ENCODE peak calls at places on chromosomes 2 and 18, in nine cellular contexts. O is transverse colon; F is lower lobe of right lung; M is MM.1S; I is CD4-positive, CD25-positive, alpha-beta regulatory T cell; B is ascending aorta; W is thoracic aorta; A is hepatocyte; H is endothelial cell of umbilical vein. X is an unnamed sample. For H3K4me1, the result is how much of the 10 kb centered on the place peaks cover.

GRCh38 chr18:78518805-78519204 is 460.8 kb upstream of the SALL3 start:
- DNase-seq in O (no peak), F (no peak), M (no peak), I (no peak), B (peak), W (no peak), A (no peak), H (no peak), X (no peak)

GRCh38 chr2:66576381-66577330 is 141.7 kb downstream of the MEIS1 start:
- DNase-seq in O (no peak), F (no peak), M (no peak), I (no peak), B (peak), W (no peak), A (peak), H (peak), X (peak)

GRCh38 chr2:58291726-58292430 is 50.8 kb upstream of the FANCL start:
- DNase-seq in O (no peak), F (no peak), M (no peak), I (no peak), B (no peak), W (no peak), A (no peak), H (no peak), X (no peak)

GRCh38 chr2:223043164-223043941 is 8.6 kb upstream of the KCNE4 start:
- DNase-seq in O (no peak), F (no peak), M (no peak), I (no peak), B (no peak), W (no peak), A (no peak), H (peak), X (no peak)

GRCh38 chr2:40032650-40033319 is 253.7 kb upstream of the THUMPD2 start:
- DNase-seq in O (no peak), F (no peak), M (no peak), I (no peak), B (no peak), W (no peak), A (no peak), H (peak), X (peak)

GRCh38 chr2:201363857-201364560 is 6.9 kb upstream of the FLACC1 start:
- DNase-seq in O (no peak), F (no peak), M (peak), I (peak), B (no peak), W (no peak), A (peak), H (peak), X (peak)

GRCh38 chr18:47265197-47265596 is 13.7 kb upstream of the SKOR2 start:
- DNase-seq in O (no peak), F (no peak), M (no peak), I (no peak), B (no peak), W (no peak), A (no peak), H (no peak), X (no peak)

GRCh38 chr2:164599954-164600589 is 21.2 kb downstream of the GRB14 start:
- DNase-seq in O (peak), F (no peak), M (peak), I (no peak), B (no peak), W (no peak), A (peak), H (peak), X (peak)

GRCh38 chr2:228681426-228681825 is 499.9 kb upstream of the SPHKAP start:
- DNase-seq in O (no peak), F (no peak), M (no peak), I (no peak), B (no peak), W (no peak), A (peak), H (no peak), X (peak)

GRCh38 chr2:181456660-181457120 is 496 bp upstream of the ITGA4 start:
- DNase-seq in O (peak), F (peak), M (peak), I (peak), B (peak), W (no peak), A (peak), H (no peak), X (peak)

GRCh38 chr18:76894947-76895346 is 72.6 kb downstream of the ZNF236 start:
- DNase-seq in O (no peak), F (no peak), M (no peak), I (no peak), B (no peak), W (no peak), A (no peak), H (no peak), X (no peak)

GRCh38 chr2:47070920-47071824 is 83.9 kb downstream of the STPG4 start:
- DNase-seq in O (peak), F (peak), M (peak), I (peak), B (peak), W (peak), A (no peak), H (peak), X (peak)

GRCh38 chr2:37599688-37600525 is 71.5 kb downstream of the CDC42EP3 start:
- DNase-seq in O (peak), F (peak), M (no peak), I (peak), B (no peak), W (no peak), A (no peak), H (no peak), X (no peak)

GRCh38 chr18:23301971-23302370 is 151.1 kb upstream of the RIOK3 start:
- DNase-seq in O (no peak), F (no peak), M (no peak), I (no peak), B (no peak), W (no peak), A (no peak), H (no peak), X (no peak)

GRCh38 chr2:151315381-151315903 is 26.0 kb upstream of the NMI start:
- DNase-seq in O (no peak), F (no peak), M (no peak), I (no peak), B (no peak), W (no peak), A (peak), H (no peak), X (peak)

GRCh38 chr18:78939105-78939504 is 40.5 kb upstream of the SALL3 start:
- DNase-seq in O (no peak), F (no peak), M (peak), I (no peak), B (no peak), W (no peak), A (no peak), H (no peak), X (no peak)

GRCh38 chr2:135581282-135581681 is 50.0 kb downstream of the R3HDM1 start:
- DNase-seq in O (no peak), F (no peak), M (no peak), I (no peak), B (no peak), W (no peak), A (no peak), H (no peak), X (no peak)

GRCh38 chr2:173079968-173080860 is 4.6 kb downstream of the MAP3K20 start:
- DNase-seq in O (no peak), F (no peak), M (no peak), I (no peak), B (no peak), W (no peak), A (no peak), H (no peak), X (peak)

GRCh38 chr2:84836215-84836614 is 44.7 kb downstream of the TRABD2A start:
- DNase-seq in O (no peak), F (no peak), M (no peak), I (no peak), B (no peak), W (no peak), A (no peak), H (no peak), X (no peak)

GRCh38 chr2:86396304-86396785 is 44.8 kb upstream of the KDM3A start:
- DNase-seq in O (peak), F (peak), M (peak), I (no peak), B (peak), W (no peak), A (peak), H (peak), X (peak)

GRCh38 chr2:150107816-150108215 is 379.7 kb downstream of the RND3 start:
- DNase-seq in O (no peak), F (no peak), M (no peak), I (no peak), B (no peak), W (no peak), A (no peak), H (no peak), X (peak)

GRCh38 chr2:163877316-163877715 is 141.5 kb upstream of the FIGN start:
- DNase-seq in O (no peak), F (no peak), M (no peak), I (no peak), B (no peak), W (no peak), A (no peak), H (peak), X (peak)

GRCh38 chr2:1495676-1496393 is 82.6 kb downstream of the TPO start:
- DNase-seq in O (peak), F (no peak), M (no peak), I (no peak), B (no peak), W (no peak), A (no peak), H (no peak), X (no peak)

GRCh38 chr2:201466050-201466660 is 14.6 kb downstream of the STRADB start:
- DNase-seq in O (no peak), F (no peak), M (no peak), I (no peak), B (no peak), W (no peak), A (peak), H (peak), X (peak)

GRCh38 chr2:148410899-148411298 is 233.7 kb upstream of the EPC2 start:
- DNase-seq in O (no peak), F (no peak), M (no peak), I (no peak), B (no peak), W (no peak), A (no peak), H (no peak), X (no peak)

GRCh38 chr2:18910843-18911242 is 321.5 kb upstream of the NT5C1B start:
- DNase-seq in O (no peak), F (no peak), M (no peak), I (no peak), B (no peak), W (no peak), A (no peak), H (no peak), X (peak)

GRCh38 chr2:118269408-118270051 is 181.3 kb downstream of the INSIG2 start:
- DNase-seq in O (no peak), F (peak), M (no peak), I (no peak), B (no peak), W (no peak), A (no peak), H (no peak), X (no peak)

GRCh38 chr2:84491256-84491655 is 25.0 kb upstream of the DNAH6 start:
- DNase-seq in O (no peak), F (no peak), M (no peak), I (no peak), B (no peak), W (no peak), A (no peak), H (no peak), X (no peak)

GRCh38 chr2:120314656-120315366 is 31.1 kb upstream of the INHBB start:
- DNase-seq in O (no peak), F (no peak), M (no peak), I (peak), B (no peak), W (no peak), A (no peak), H (peak), X (no peak)

GRCh38 chr2:26008851-26009566 is 24.9 kb upstream of the RAB10 start:
- DNase-seq in O (peak), F (peak), M (peak), I (no peak), B (peak), W (no peak), A (peak), H (peak), X (peak)

GRCh38 chr2:192267484-192267883 is 72.8 kb upstream of the TMEFF2 start:
- DNase-seq in O (no peak), F (no peak), M (no peak), I (no peak), B (no peak), W (no peak), A (no peak), H (peak), X (peak)

GRCh38 chr18:46261799-46262198 is 157.6 kb downstream of the HAUS1 start:
- DNase-seq in O (no peak), F (no peak), M (no peak), I (no peak), B (no peak), W (no peak), A (no peak), H (no peak), X (no peak)

GRCh38 chr2:220857371-220857770 is 714.7 kb downstream of the EPHA4 start:
- DNase-seq in O (no peak), F (no peak), M (no peak), I (no peak), B (no peak), W (no peak), A (no peak), H (no peak), X (no peak)

GRCh38 chr2:220858101-220858500 is 714.0 kb downstream of the EPHA4 start:
- DNase-seq in O (no peak), F (no peak), M (no peak), I (no peak), B (no peak), W (no peak), A (no peak), H (no peak), X (no peak)

GRCh38 chr2:220855296-220855695 is 716.8 kb downstream of the EPHA4 start:
- DNase-seq in O (no peak), F (no peak), M (no peak), I (no peak), B (no peak), W (no peak), A (no peak), H (no peak), X (no peak)

GRCh38 chr2:220856486-220856885 is 715.6 kb downstream of the EPHA4 start:
- DNase-seq in O (no peak), F (no peak), M (no peak), I (no peak), B (no peak), W (no peak), A (no peak), H (no peak), X (no peak)
- H3K4me1 ChIP-seq in O (under half), F (under half), M (under half), I (under half), B (under half), W (under half), A (under half), H (under half), X (under half)

DNA sequence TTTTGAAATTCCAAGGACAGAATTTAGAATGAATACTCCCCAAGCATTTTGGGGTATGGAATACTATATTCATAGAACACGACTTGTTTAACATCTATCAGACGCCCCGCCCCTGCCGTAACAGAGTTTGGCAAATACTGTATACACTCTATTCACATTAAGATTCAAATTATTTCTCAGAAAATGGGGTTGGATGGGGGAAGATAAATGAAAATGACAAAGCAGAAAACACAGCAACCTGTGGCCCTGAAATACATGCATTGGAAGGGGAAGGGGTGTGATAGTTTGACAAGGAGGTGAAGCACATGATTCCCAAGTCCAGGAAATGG is 634.5 kb upstream of the SLC39A10 start:
- DNase-seq in O (no peak), F (peak), M (no peak), I (no peak), B (no peak), W (no peak), A (no peak), H (no peak), X (no peak)
- H3K4me1 ChIP-seq in O (under half), F (under half), M (under half), I (under half), B (under half), W (under half), A (under half), H (under half), X (under half)

GRCh38 chr2:95158441-95158840 is 1.2 kb downstream of the ZNF514 start:
- DNase-seq in O (peak), F (no peak), M (no peak), I (no peak), B (no peak), W (no peak), A (no peak), H (no peak), X (no peak)

GRCh38 chr2:95159690-95160449 is at the start of gene ZNF514:
- DNase-seq in O (peak), F (peak), M (peak), I (peak), B (peak), W (peak), A (peak), H (peak), X (peak)

GRCh38 chr2:95165030-95165370 is 609 bp upstream of the ZNF2 start:
- DNase-seq in O (no peak), F (no peak), M (no peak), I (no peak), B (no peak), W (no peak), A (no peak), H (no peak), X (no peak)

DNA sequence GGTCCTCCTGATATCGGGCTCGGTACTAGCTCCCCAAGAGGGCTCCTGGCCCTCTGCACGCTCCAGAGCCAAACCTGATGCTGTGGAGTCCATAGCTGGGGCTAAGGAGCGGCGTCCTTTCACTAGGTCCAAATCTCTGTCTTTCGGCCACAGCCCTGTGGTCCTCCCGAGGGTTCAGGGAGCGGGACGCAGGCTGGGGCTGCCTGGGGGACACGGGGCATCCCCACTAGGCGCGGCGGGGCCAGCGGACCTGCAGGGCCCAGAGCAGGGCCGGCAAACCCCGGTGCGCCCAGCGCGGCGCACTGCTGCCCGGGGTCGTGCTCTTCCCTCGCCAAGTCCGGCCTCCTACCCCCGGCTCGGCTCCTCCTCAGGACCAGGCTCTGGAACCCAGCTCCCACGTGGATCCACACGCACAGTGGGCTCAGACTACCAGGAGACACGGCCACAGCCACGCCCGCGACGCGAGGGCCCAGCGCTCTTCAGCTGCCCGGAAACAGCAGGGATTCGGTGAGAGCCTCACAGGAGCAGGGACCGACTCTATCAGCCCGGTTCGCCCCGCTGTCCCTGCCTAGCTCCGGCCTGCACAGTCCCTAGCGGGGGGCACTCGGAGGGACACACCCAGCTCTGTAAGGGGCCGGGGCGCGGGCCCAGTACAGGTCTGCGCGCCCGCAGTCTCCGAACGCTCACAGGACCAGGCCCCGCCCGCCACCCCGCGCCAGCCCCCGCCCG is 593 bp downstream of the ZNF514 start:
- DNase-seq in O (peak), F (peak), M (no peak), I (no peak), B (peak), W (no peak), A (peak), H (peak), X (peak)
- H3K4me1 ChIP-seq in O (under half), F (under half), M (under half), I (under half), B (under half), W (under half), A (under half), H (under half), X (under half)

GRCh38 chr2:30152385-30152784 is 5.6 kb downstream of the YPEL5 start:
- DNase-seq in O (no peak), F (no peak), M (no peak), I (peak), B (no peak), W (no peak), A (no peak), H (no peak), X (no peak)

GRCh38 chr2:30148850-30149249 is 2.0 kb downstream of the YPEL5 start:
- DNase-seq in O (no peak), F (no peak), M (no peak), I (peak), B (no peak), W (no peak), A (no peak), H (no peak), X (no peak)

GRCh38 chr2:30149513-30149912 is 2.7 kb downstream of the YPEL5 start:
- DNase-seq in O (no peak), F (no peak), M (no peak), I (no peak), B (no peak), W (no peak), A (peak), H (no peak), X (peak)

GRCh38 chr2:30149976-30150375 is 3.2 kb downstream of the YPEL5 start:
- DNase-seq in O (no peak), F (no peak), M (no peak), I (no peak), B (no peak), W (no peak), A (no peak), H (peak), X (no peak)

GRCh38 chr2:30150786-30151185 is 4.0 kb downstream of the YPEL5 start:
- DNase-seq in O (no peak), F (no peak), M (no peak), I (peak), B (no peak), W (no peak), A (no peak), H (no peak), X (no peak)
- H3K4me1 ChIP-seq in O (half or more), F (half or more), M (under half), I (under half), B (under half), W (half or more), A (under half), H (under half), X (under half)

DNA sequence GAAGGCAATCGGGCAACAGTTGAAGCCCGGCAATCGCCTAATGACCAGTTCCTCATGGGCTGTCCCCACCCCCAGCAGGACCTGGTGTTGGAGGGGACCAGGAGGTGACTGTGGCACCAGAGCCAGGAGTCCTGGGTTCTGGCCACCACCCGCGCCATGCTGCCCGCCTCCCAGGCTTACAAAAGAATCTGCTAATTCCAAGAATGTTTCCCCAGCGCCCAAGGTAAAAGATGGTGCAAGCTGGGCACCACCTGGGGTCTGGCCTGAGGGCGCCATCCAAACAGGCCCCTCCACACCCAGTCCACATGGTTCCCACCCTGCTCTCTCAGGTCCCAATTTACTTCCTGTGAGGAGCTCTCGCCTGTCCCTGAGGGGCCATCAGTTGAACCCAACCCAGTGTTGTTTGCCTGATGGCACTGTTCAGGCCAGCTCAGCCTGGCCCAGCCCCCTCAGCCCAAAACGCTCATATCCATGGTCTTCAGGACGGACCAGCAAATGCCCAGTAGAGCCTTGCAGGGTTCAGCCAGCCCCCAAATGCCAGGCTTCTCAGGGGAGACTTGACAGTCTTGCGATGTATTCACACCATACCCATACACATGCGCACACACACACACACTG is 5.1 kb downstream of the SDC1 start:
- DNase-seq in O (no peak), F (no peak), M (no peak), I (no peak), B (no peak), W (no peak), A (no peak), H (no peak), X (no peak)
- H3K4me1 ChIP-seq in O (under half), F (under half), M (half or more), I (under half), B (under half), W (under half), A (under half), H (under half), X (under half)

DNA sequence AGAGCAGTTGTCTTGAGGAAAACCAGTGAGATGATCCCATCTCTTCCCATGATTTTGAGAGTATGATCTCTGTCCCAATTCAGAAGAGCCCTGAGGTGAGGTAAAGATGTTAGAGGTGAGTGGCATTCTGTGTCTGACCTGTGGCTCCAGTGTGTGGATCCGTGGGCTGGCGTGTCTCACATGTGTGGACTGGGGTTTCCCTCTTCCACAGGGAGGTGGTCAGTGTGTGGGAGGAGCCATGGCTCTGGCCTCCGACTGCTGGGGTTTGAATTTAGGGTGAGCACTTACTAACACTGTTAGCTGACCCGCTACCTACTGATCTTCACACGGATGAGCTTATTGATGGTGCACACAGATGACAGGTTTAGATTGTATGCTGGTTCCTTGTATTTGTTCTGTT is 31.2 kb downstream of the ASAP2 start:
- DNase-seq in O (no peak), F (no peak), M (no peak), I (no peak), B (peak), W (no peak), A (no peak), H (no peak), X (no peak)
- H3K4me1 ChIP-seq in O (half or more), F (half or more), M (under half), I (under half), B (under half), W (half or more), A (under half), H (half or more), X (half or more)